ENCODE peak calls at places on chromosome 15, in ten cellular contexts. N is left lung; L is epithelial cell of esophagus; K is fibroblast of pulmonary artery; U is CD8-positive, alpha-beta T cell; P is fibroblast of the aortic adventitia; M is heart left ventricle; A is GM23338; O is Peyer's patch; S is WERI-Rb-1. R is an unnamed sample.

GRCh38 chr15:61146643-61147230 is 82.4 kb downstream of the RORA start:
- DNase-seq in N (no peak), L (no peak), K (no peak), U (no peak), P (no peak), M (no peak), A (peak; percentile 51), O (no peak), S (no peak), R (no peak)

GRCh38 chr15:70132148-70132547 is 34.4 kb upstream of the TLE3 start:
- DNase-seq in N (peak; percentile 34), L (no peak), K (peak; percentile 85), U (no peak), P (peak; percentile 70), M (peak; percentile 60), A (no peak), O (no peak), S (no peak), R (peak; percentile 30)

GRCh38 chr15:67253103-67253502 is 1.4 kb downstream of the AAGAB start:
- DNase-seq in N (no peak), L (peak; percentile 16), K (no peak), U (no peak), P (no peak), M (no peak), A (no peak), O (no peak), S (no peak), R (no peak)

GRCh38 chr15:29172742-29173725 is 96.6 kb downstream of the NSMCE3 start:
- DNase-seq in N (no peak), L (no peak), K (no peak), U (no peak), P (no peak), M (no peak), A (no peak), O (no peak), S (no peak), R (no peak)

GRCh38 chr15:84402856-84403608 is 167.5 kb downstream of the GOLGA6L4 start:
- DNase-seq in N (peak; percentile 20), L (no peak), K (no peak), U (no peak), P (no peak), M (no peak), A (no peak), O (no peak), S (peak; percentile 4), R (no peak)

GRCh38 chr15:98842973-98843285 is 164.7 kb downstream of the PGPEP1L start:
- DNase-seq in N (no peak), L (no peak), K (no peak), U (no peak), P (no peak), M (no peak), A (no peak), O (no peak), S (no peak), R (no peak)

GRCh38 chr15:63598467-63599400 is 1.5 kb downstream of the FBXL22 start:
- DNase-seq in N (no peak), L (no peak), K (no peak), U (no peak), P (no peak), M (no peak), A (no peak), O (no peak), S (peak; percentile 46), R (no peak)

GRCh38 chr15:66652806-66653205 is 49.2 kb upstream of the SMAD6 start:
- DNase-seq in N (no peak), L (no peak), K (no peak), U (no peak), P (no peak), M (no peak), A (no peak), O (no peak), S (no peak), R (no peak)

GRCh38 chr15:69082041-69082502 is 67.6 kb downstream of the NOX5 start:
- DNase-seq in N (no peak), L (no peak), K (peak; percentile 95), U (no peak), P (peak; percentile 89), M (peak; percentile 42), A (no peak), O (no peak), S (no peak), R (peak; percentile 41)

GRCh38 chr15:78810377-78811123 is 714 bp downstream of the ADAMTS7 start:
- DNase-seq in N (no peak), L (peak; percentile 16), K (peak; percentile 47), U (no peak), P (peak; percentile 40), M (peak; percentile 73), A (peak; percentile 63), O (peak; percentile 18), S (peak; percentile 40), R (peak; percentile 12)

GRCh38 chr15:78811825-78812183 is 540 bp upstream of the ADAMTS7 start:
- DNase-seq in N (no peak), L (no peak), K (peak; percentile 12), U (no peak), P (no peak), M (no peak), A (no peak), O (no peak), S (no peak), R (no peak)

GRCh38 chr15:78811124-78811824 is at the start of gene ADAMTS7:
- DNase-seq in N (peak; percentile 66), L (peak; percentile 53), K (peak; percentile 75), U (peak; percentile 12), P (peak; percentile 62), M (peak; percentile 83), A (peak; percentile 91), O (peak; percentile 67), S (peak; percentile 85), R (peak; percentile 53)

GRCh38 chr15:78808550-78808949 is 2.7 kb downstream of the ADAMTS7 start:
- DNase-seq in N (no peak), L (peak; percentile 54), K (peak; percentile 59), U (no peak), P (peak; percentile 22), M (peak; percentile 59), A (peak; percentile 79), O (no peak), S (peak; percentile 33), R (peak; percentile 77)

DNA sequence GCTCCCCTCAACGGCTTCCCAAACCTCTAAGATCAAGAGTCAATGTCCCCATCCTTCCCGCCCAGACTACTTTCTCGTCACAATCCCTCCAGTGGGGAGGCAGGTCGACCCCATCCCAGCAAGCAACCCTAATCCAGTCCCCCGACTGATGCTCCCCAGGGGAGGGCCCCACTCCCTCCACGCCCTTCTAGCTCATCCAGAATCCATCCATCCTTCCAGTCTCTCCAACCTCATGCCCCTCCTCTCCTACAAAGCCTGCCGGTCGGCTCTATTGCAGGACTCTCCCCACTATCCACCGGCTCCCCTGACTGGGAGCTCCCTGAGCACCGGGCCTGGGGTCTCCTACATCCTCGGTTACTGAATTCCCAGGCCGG is 1.3 kb downstream of the ADAMTS7 start:
- DNase-seq in N (no peak), L (no peak), K (no peak), U (no peak), P (no peak), M (no peak), A (no peak), O (no peak), S (no peak), R (no peak)
- H3K4me3 ChIP-seq in N (peak overlapping the region; percentile 70), L (no peak overlapping the region), K (peak overlapping the region; percentile 65), U (no peak overlapping the region), P (peak overlapping the region; percentile 70), M (peak overlapping the region; percentile 76), A (peak overlapping the region; percentile 93), O (peak overlapping the region; percentile 74), S (peak overlapping the region; percentile 59), R (peak overlapping the region; percentile 53)

DNA sequence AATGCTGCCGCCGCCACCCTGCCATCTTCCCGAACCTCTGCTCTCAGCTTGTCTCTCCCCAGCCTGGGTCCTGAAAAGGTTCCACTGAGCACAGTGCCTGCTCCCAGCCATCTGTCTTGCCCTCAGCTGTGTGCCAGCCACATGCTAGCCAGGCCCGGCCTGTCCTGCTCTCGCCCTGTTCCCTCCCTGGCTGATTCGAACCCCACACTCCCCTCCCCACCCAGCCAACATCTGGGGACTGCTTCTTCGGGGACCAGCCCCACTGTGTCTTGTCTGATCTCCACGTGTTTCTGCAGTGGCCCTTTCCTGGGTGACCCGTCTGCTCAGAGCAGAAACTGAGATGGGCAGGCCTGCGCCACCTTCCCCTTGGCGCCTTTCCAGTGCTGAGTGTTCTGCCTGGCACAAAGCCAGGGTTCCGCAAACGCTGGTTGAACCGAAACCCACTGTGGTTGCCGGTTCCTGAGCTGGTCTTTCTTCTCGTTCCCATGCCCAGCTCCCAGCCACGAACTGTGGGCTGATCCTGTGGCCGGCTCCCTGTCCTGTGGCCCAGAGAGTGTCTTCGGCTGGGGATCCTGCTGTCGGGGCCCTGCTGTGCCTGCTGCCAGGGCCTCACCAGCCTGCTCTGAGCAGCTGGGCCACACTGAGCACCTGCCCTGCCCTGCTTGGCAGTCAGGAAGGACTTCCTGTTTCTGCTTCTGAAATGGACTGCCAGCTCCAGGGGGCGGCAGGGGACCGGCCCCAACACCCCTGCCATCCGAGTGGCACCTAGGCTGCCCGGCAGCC is 62.7 kb upstream of the KLF13 start:
- DNase-seq in N (peak; percentile 89), L (peak; percentile 79), K (no peak), U (peak; percentile 50), P (no peak), M (peak; percentile 70), A (no peak), O (peak; percentile 84), S (no peak), R (no peak)
- TF ChIP-seq CTCF in N (no peak), L (no peak), K (no peak), U (no peak), P (no peak), M (no peak), A (no peak), O (no peak), S (no peak), R (no peak)

DNA sequence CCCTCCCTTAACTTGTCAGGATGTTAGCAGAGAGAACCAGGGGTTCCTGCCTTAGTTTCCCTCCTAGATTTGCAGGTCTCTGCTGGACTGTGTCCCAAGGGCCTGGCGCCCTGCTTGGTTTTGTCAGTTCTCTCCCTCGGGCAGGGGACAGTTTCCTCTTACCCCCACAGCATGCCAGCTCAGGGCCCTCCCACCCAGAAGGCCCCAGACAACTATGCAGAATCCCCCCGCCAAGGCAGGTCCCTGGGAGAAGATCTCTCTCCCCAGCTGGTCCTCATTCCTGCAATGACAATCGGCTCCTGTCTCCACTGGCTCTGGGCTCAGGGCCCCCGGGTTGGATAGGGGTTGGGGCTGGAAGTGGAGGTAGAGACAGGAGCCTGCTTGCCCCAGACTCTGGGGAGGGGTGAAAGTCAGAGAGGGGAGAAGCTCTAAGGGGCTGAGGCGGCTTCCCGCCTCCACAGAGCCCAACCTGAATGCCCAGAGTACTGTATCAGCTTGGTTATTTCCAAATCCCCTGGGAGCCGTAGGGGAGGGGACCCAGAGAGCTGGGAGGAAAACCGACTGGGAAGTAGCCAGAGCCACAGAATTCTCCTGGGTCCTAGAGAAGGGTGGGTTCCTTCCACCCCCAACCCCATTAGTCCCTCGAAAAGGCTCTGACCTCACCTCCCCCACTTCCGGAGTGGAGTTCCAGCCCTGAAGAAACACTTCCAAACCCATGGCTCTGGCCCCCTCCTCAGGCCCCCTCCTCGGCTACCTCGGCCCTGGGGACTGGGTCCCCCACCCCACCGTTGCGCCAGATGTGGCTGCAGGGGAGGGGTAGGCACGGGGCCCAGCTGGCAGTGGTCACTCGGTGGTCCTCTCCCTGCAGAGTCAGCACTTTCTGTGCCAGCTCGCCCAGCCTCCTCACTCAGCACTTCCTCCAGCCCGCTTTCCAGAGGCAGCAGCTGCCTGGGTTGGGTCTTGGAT is 3.8 kb upstream of the LOXL1 start:
- DNase-seq in N (peak; percentile 61), L (no peak), K (peak; percentile 88), U (no peak), P (peak; percentile 85), M (peak; percentile 68), A (peak; percentile 92), O (no peak), S (peak; percentile 77), R (no peak)
- H3K4me3 ChIP-seq in N (no peak overlapping the region), L (no peak overlapping the region), K (peak overlapping the region; percentile 11), U (no peak overlapping the region), P (no peak overlapping the region), M (no peak overlapping the region), A (peak overlapping the region; percentile 46), O (no peak overlapping the region), S (peak overlapping the region; percentile 15), R (peak overlapping the region; percentile 0)

GRCh38 chr15:45314960-45315359 is 62.9 kb downstream of the SLC28A2 start:
- DNase-seq in N (no peak), L (peak; percentile 30), K (peak; percentile 13), U (no peak), P (peak; percentile 47), M (peak; percentile 23), A (peak; percentile 78), O (no peak), S (no peak), R (peak; percentile 9)
- TF ChIP-seq CTCF in N (no peak), L (no peak), K (no peak), U (no peak), P (peak; percentile 22), M (peak; percentile 29), A (peak; percentile 59), O (peak; percentile 10), S (no peak), R (peak; percentile 7)